ENCODE peak calls at places on chromosomes 7 and 10, in seven cellular contexts. R is breast epithelium, T is HCT116, V is endothelial cell of umbilical vein, M is prostate gland, Y is Panc1, W is stomach. D is an unnamed sample. For H3K36me3, the result is how much of the 10 kb centered on the place peaks cover.

GRCh38 chr7:158167373-158167772 is 420.2 kb downstream of the PTPRN2 start:
- DNase-seq in R (no peak), T (no peak), V (no peak), M (no peak), Y (no peak), W (no peak), D (no peak)

GRCh38 chr7:95609277-95609971 is 13.1 kb upstream of the PDK4 start:
- DNase-seq in R (no peak), T (no peak), V (peak), M (peak), Y (peak), W (peak), D (peak)

GRCh38 chr10:43867667-43868361 is 219.1 kb upstream of the ZNF32 start:
- DNase-seq in R (no peak), T (no peak), V (peak), M (no peak), Y (no peak), W (no peak), D (no peak)

GRCh38 chr10:13707156-13707881 is 120.6 kb downstream of the PRPF18 start:
- DNase-seq in R (peak), T (no peak), V (peak), M (peak), Y (no peak), W (peak), D (peak)

GRCh38 chr7:141483044-141483443 is 68.2 kb upstream of the AGK start:
- DNase-seq in R (no peak), T (no peak), V (no peak), M (no peak), Y (no peak), W (no peak), D (no peak)

GRCh38 chr10:92792661-92793060 is 55.7 kb upstream of the EXOC6 start:
- DNase-seq in R (no peak), T (no peak), V (no peak), M (no peak), Y (no peak), W (no peak), D (no peak)

GRCh38 chr7:16657656-16658279 is 11.8 kb downstream of the BZW2 start:
- DNase-seq in R (no peak), T (no peak), V (no peak), M (no peak), Y (no peak), W (no peak), D (no peak)

GRCh38 chr7:192035-192649 is at the start of gene FAM20C:
- DNase-seq in R (peak), T (peak), V (peak), M (peak), Y (no peak), W (peak), D (peak)

GRCh38 chr7:91424372-91424771 is 160.1 kb downstream of the FZD1 start:
- DNase-seq in R (no peak), T (no peak), V (peak), M (no peak), Y (no peak), W (no peak), D (no peak)

GRCh38 chr7:100584046-100584676 is 1.8 kb downstream of the LRCH4 start:
- DNase-seq in R (peak), T (no peak), V (no peak), M (no peak), Y (no peak), W (no peak), D (peak)

GRCh38 chr10:70461397-70462348 is 16.9 kb upstream of the PALD1 start:
- DNase-seq in R (no peak), T (peak), V (peak), M (peak), Y (peak), W (peak), D (peak)

GRCh38 chr7:151725844-151726770 is 150.8 kb downstream of the PRKAG2 start:
- DNase-seq in R (no peak), T (no peak), V (no peak), M (no peak), Y (no peak), W (no peak), D (no peak)

GRCh38 chr10:110686037-110686436 is 41.9 kb downstream of the RBM20 start:
- DNase-seq in R (no peak), T (no peak), V (no peak), M (no peak), Y (no peak), W (no peak), D (no peak)

GRCh38 chr7:108407674-108408073 is 48.6 kb downstream of the NRCAM start:
- DNase-seq in R (no peak), T (no peak), V (no peak), M (no peak), Y (no peak), W (no peak), D (no peak)

GRCh38 chr7:31129067-31129466 is 77.0 kb downstream of the ADCYAP1R1 start:
- DNase-seq in R (no peak), T (no peak), V (no peak), M (no peak), Y (no peak), W (no peak), D (no peak)

GRCh38 chr7:32942783-32943653 is 14.2 kb upstream of the FKBP9 start:
- DNase-seq in R (peak), T (peak), V (peak), M (peak), Y (peak), W (peak), D (peak)

GRCh38 chr7:83749495-83749894 is 100.6 kb upstream of the SEMA3E start:
- DNase-seq in R (no peak), T (no peak), V (no peak), M (no peak), Y (no peak), W (no peak), D (no peak)

GRCh38 chr7:31373337-31374289 is 33.1 kb upstream of the NEUROD6 start:
- DNase-seq in R (no peak), T (peak), V (peak), M (peak), Y (peak), W (peak), D (no peak)

GRCh38 chr10:129743738-129744133 is 220.3 kb downstream of the EBF3 start:
- DNase-seq in R (peak), T (no peak), V (no peak), M (no peak), Y (no peak), W (peak), D (peak)

GRCh38 chr7:2521952-2522591 is 2.5 kb downstream of the LFNG start:
- DNase-seq in R (no peak), T (no peak), V (peak), M (no peak), Y (no peak), W (no peak), D (no peak)

GRCh38 chr10:30748152-30748845 is 118.7 kb upstream of the LYZL2 start:
- DNase-seq in R (no peak), T (no peak), V (no peak), M (no peak), Y (no peak), W (no peak), D (no peak)

GRCh38 chr10:43077421-43078171 is 727 bp downstream of the RET start:
- DNase-seq in R (no peak), T (no peak), V (no peak), M (no peak), Y (no peak), W (no peak), D (no peak)

GRCh38 chr10:63388421-63389031 is 77.3 kb downstream of the JMJD1C start:
- DNase-seq in R (no peak), T (no peak), V (no peak), M (no peak), Y (no peak), W (no peak), D (no peak)

GRCh38 chr7:67918158-67918557 is 921.5 kb downstream of the TYW1 start:
- DNase-seq in R (no peak), T (no peak), V (no peak), M (no peak), Y (no peak), W (no peak), D (no peak)

GRCh38 chr7:116672596-116673503 is 854 bp downstream of the MET start:
- DNase-seq in R (no peak), T (no peak), V (peak), M (peak), Y (no peak), W (peak), D (peak)

GRCh38 chr10:95221124-95221523 is 27.1 kb downstream of the ACSM6 start:
- DNase-seq in R (no peak), T (no peak), V (no peak), M (no peak), Y (no peak), W (no peak), D (no peak)

GRCh38 chr10:76117949-76118348 is 686.5 kb downstream of the LRMDA start:
- DNase-seq in R (no peak), T (no peak), V (no peak), M (no peak), Y (no peak), W (no peak), D (no peak)

GRCh38 chr7:35894721-35895120 is 93.9 kb downstream of the SEPTIN7 start:
- DNase-seq in R (no peak), T (no peak), V (no peak), M (no peak), Y (no peak), W (no peak), D (no peak)

GRCh38 chr10:119768455-119769094 is 42.7 kb downstream of the INPP5F start:
- DNase-seq in R (no peak), T (no peak), V (no peak), M (no peak), Y (no peak), W (no peak), D (no peak)

GRCh38 chr7:140672382-140673062 is at the start of gene ADCK2:
- DNase-seq in R (no peak), T (no peak), V (no peak), M (peak), Y (no peak), W (peak), D (peak)

GRCh38 chr10:83656924-83657323 is 482.4 kb upstream of the GHITM start:
- DNase-seq in R (no peak), T (no peak), V (no peak), M (no peak), Y (no peak), W (no peak), D (no peak)

GRCh38 chr10:71080381-71081228 is 131.8 kb upstream of the UNC5B start:
- DNase-seq in R (no peak), T (no peak), V (no peak), M (no peak), Y (no peak), W (peak), D (peak)

GRCh38 chr10:74643586-74643956 is 182.8 kb upstream of the KAT6B start:
- DNase-seq in R (no peak), T (no peak), V (no peak), M (no peak), Y (no peak), W (no peak), D (no peak)

GRCh38 chr10:74640134-74640533 is 186.3 kb upstream of the KAT6B start:
- DNase-seq in R (no peak), T (no peak), V (no peak), M (no peak), Y (no peak), W (no peak), D (no peak)

GRCh38 chr10:74637685-74638084 is 188.7 kb upstream of the KAT6B start:
- DNase-seq in R (no peak), T (no peak), V (peak), M (no peak), Y (no peak), W (no peak), D (no peak)

GRCh38 chr10:74642901-74643585 is 183.4 kb upstream of the KAT6B start:
- DNase-seq in R (no peak), T (no peak), V (no peak), M (no peak), Y (no peak), W (no peak), D (no peak)

DNA sequence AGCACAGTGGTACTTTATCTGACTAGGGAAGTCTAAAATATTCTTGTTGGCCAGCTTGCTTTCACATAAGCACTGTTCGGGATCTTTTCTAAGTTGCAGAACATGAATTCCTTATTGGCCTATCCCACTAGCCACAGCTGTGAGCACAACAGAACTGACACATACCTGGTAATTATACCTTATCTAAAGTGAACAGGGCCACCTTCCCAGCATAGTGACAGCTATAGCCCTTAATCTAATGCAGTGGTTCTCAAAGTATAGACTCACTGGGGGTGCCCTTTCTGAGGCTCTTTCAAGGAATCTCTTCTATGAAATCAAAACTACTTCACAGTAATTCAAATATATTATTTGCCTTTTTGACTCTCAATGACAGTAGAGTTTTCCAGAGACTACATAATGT is 184.7 kb upstream of the KAT6B start:
- DNase-seq in R (no peak), T (no peak), V (no peak), M (no peak), Y (no peak), W (no peak), D (no peak)
- TF ChIP-seq POLR2AphosphoS5 in R (no peak), T (no peak), V (no peak), M (no peak), Y (no peak), W (no peak), D (no peak)

DNA sequence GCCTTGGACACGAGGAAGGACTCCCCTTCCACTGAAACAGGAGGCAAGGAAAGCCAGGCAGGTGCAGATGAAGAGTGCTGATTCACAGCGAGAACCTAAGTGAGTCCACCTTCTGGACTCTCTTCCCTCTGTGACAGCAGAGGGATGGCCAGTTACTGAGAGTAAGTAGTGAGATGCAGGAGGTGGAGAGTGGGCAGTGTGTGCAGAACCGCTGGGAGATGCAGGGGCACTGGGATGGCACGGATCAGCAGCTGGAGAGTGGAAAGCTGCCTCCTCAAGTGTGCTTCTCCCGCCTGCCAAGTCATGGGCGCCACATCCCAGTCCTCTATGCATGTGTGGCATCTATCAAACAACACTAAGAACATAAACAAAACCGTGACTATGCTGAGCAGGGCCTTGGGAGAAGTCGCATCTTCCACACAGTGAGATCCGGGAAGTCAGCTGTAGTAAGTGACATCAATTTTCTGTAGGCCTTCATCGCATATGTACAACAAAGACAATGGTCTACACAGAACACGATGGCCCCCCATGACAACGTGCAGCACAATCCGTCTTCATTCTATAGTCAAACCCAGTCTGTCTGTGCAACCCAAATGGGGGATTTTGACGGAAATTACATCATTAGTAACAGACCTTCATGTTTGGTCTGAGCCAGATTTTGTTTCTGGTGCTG is 217.4 kb upstream of the KLF14 start:
- DNase-seq in R (no peak), T (no peak), V (no peak), M (no peak), Y (no peak), W (no peak), D (no peak)
- H3K27ac ChIP-seq in R (peak), T (peak), V (no peak), M (no peak), Y (peak), W (peak), D (no peak)

DNA sequence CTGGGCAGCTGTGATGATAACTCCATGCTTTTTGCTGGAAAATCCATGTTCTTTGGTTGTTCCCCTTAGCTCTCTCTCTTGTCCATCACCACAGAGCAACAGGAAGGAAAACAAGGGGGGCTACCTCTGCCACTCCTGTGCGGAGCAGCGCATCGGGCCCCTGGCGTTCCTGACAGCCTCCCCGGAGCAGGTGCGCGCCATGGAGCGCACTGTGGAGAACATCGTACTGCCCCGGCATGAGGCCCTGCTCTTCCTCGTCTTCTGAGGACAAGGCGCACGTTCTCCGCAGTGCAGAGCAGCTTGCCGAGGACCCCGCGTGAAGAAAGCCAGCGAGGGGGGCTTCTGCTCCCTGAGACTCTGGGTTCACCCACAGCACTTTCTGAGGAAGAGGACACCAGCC is 40.3 kb downstream of the IL15RA start:
- DNase-seq in R (no peak), T (no peak), V (no peak), M (no peak), Y (no peak), W (no peak), D (no peak)
- H3K36me3 ChIP-seq in R (under half), T (under half), V (under half), M (under half), Y (under half), W (half or more), D (half or more)

GRCh38 chr10:123583639-123584418 is 82.3 kb upstream of the GPR26 start:
- DNase-seq in R (peak), T (peak), V (peak), M (peak), Y (no peak), W (peak), D (peak)
- TF ChIP-seq POLR2AphosphoS5 in R (no peak), T (no peak), V (no peak), M (peak), Y (no peak), W (peak), D (peak)

GRCh38 chr7:47540387-47541093 is 41.4 kb downstream of the TNS3 start:
- DNase-seq in R (no peak), T (no peak), V (no peak), M (no peak), Y (no peak), W (no peak), D (no peak)
- H3K27ac ChIP-seq in R (no peak), T (no peak), V (no peak), M (no peak), Y (peak), W (no peak), D (no peak)

GRCh38 chr7:135167360-135167759 is 3.1 kb downstream of the CYREN start:
- DNase-seq in R (no peak), T (no peak), V (no peak), M (no peak), Y (no peak), W (no peak), D (no peak)
- H3K36me3 ChIP-seq in R (under half), T (under half), V (under half), M (under half), Y (under half), W (half or more), D (under half)

GRCh38 chr10:73553316-73553715 is 37.8 kb downstream of the USP54 start:
- DNase-seq in R (no peak), T (no peak), V (no peak), M (peak), Y (no peak), W (no peak), D (peak)
- TF ChIP-seq POLR2AphosphoS5 in R (peak), T (no peak), V (no peak), M (peak), Y (no peak), W (no peak), D (peak)

GRCh38 chr10:97468162-97468561 is 22.2 kb downstream of the ZDHHC16 start:
- DNase-seq in R (no peak), T (no peak), V (no peak), M (no peak), Y (no peak), W (peak), D (no peak)
- H3K27ac ChIP-seq in R (no peak), T (no peak), V (no peak), M (no peak), Y (no peak), W (no peak), D (no peak)

GRCh38 chr7:39042706-39043105 is 65.0 kb downstream of the POU6F2 start:
- DNase-seq in R (no peak), T (no peak), V (no peak), M (no peak), Y (no peak), W (no peak), D (no peak)
- H3K36me3 ChIP-seq in R (under half), T (under half), V (under half), M (under half), Y (under half), W (under half), D (under half)

GRCh38 chr10:68900427-68901105 is 549 bp upstream of the DDX50 start:
- DNase-seq in R (no peak), T (no peak), V (no peak), M (no peak), Y (peak), W (no peak), D (no peak)
- TF ChIP-seq POLR2AphosphoS5 in R (peak), T (no peak), V (peak), M (no peak), Y (peak), W (peak), D (no peak)

D was measured in sigmoid colon.